ENCODE peak calls at places on chromosomes 16 and 17, in ten cellular contexts. One of them, this sample, is unnamed.

GRCh38 chr16:31120129-31120528 is 2.7 kb downstream of the KAT8 start:
- DNase-seq in mammary epithelial cell: no peak
- DNase-seq in gastrocnemius medialis: no peak
- DNase-seq in heart left ventricle: no peak
- DNase-seq in endothelial cell: no peak
- DNase-seq in mesothelial cell of epicardium: no peak
- DNase-seq in BJ: no peak
- DNase-seq in coronary artery: no peak
- DNase-seq in suprapubic skin: no peak
- DNase-seq in AG09319: no peak
- DNase-seq in this sample: no peak

GRCh38 chr16:73031155-73031866 is 16.6 kb downstream of the ZFHX3 start:
- DNase-seq in mammary epithelial cell: no peak
- DNase-seq in gastrocnemius medialis: no peak
- DNase-seq in heart left ventricle: no peak
- DNase-seq in endothelial cell: no peak
- DNase-seq in mesothelial cell of epicardium: no peak
- DNase-seq in BJ: peak
- DNase-seq in coronary artery: no peak
- DNase-seq in suprapubic skin: no peak
- DNase-seq in AG09319: peak
- DNase-seq in this sample: no peak

GRCh38 chr17:58412910-58413630 is 4.3 kb downstream of the RNF43 start:
- DNase-seq in mammary epithelial cell: peak
- DNase-seq in gastrocnemius medialis: no peak
- DNase-seq in heart left ventricle: no peak
- DNase-seq in endothelial cell: no peak
- DNase-seq in mesothelial cell of epicardium: no peak
- DNase-seq in BJ: no peak
- DNase-seq in coronary artery: no peak
- DNase-seq in suprapubic skin: no peak
- DNase-seq in AG09319: no peak
- DNase-seq in this sample: no peak

GRCh38 chr17:64632193-64632592 is 29.9 kb downstream of the SMURF2 start:
- DNase-seq in mammary epithelial cell: no peak
- DNase-seq in gastrocnemius medialis: no peak
- DNase-seq in heart left ventricle: no peak
- DNase-seq in endothelial cell: no peak
- DNase-seq in mesothelial cell of epicardium: no peak
- DNase-seq in BJ: no peak
- DNase-seq in coronary artery: no peak
- DNase-seq in suprapubic skin: no peak
- DNase-seq in AG09319: no peak
- DNase-seq in this sample: no peak

GRCh38 chr16:733382-734207 is 6.7 kb downstream of the HAGHL start:
- DNase-seq in mammary epithelial cell: no peak
- DNase-seq in gastrocnemius medialis: no peak
- DNase-seq in heart left ventricle: no peak
- DNase-seq in endothelial cell: peak
- DNase-seq in mesothelial cell of epicardium: no peak
- DNase-seq in BJ: no peak
- DNase-seq in coronary artery: no peak
- DNase-seq in suprapubic skin: no peak
- DNase-seq in AG09319: no peak
- DNase-seq in this sample: no peak

GRCh38 chr17:32483451-32484019 is 3.3 kb upstream of the CDK5R1 start:
- DNase-seq in mammary epithelial cell: no peak
- DNase-seq in gastrocnemius medialis: no peak
- DNase-seq in heart left ventricle: peak
- DNase-seq in endothelial cell: peak
- DNase-seq in mesothelial cell of epicardium: peak
- DNase-seq in BJ: no peak
- DNase-seq in coronary artery: peak
- DNase-seq in suprapubic skin: no peak
- DNase-seq in AG09319: peak
- DNase-seq in this sample: peak

GRCh38 chr16:17775061-17775460 is 304.3 kb upstream of the XYLT1 start:
- DNase-seq in mammary epithelial cell: no peak
- DNase-seq in gastrocnemius medialis: no peak
- DNase-seq in heart left ventricle: no peak
- DNase-seq in endothelial cell: no peak
- DNase-seq in mesothelial cell of epicardium: no peak
- DNase-seq in BJ: no peak
- DNase-seq in coronary artery: no peak
- DNase-seq in suprapubic skin: no peak
- DNase-seq in AG09319: no peak
- DNase-seq in this sample: no peak

GRCh38 chr17:76524598-76525512 is 12.7 kb downstream of the CYGB start:
- DNase-seq in mammary epithelial cell: no peak
- DNase-seq in gastrocnemius medialis: no peak
- DNase-seq in heart left ventricle: peak
- DNase-seq in endothelial cell: no peak
- DNase-seq in mesothelial cell of epicardium: no peak
- DNase-seq in BJ: no peak
- DNase-seq in coronary artery: no peak
- DNase-seq in suprapubic skin: no peak
- DNase-seq in AG09319: no peak
- DNase-seq in this sample: no peak

GRCh38 chr17:82494236-82495055 is 25.1 kb upstream of the FOXK2 start:
- DNase-seq in mammary epithelial cell: peak
- DNase-seq in gastrocnemius medialis: peak
- DNase-seq in heart left ventricle: peak
- DNase-seq in endothelial cell: peak
- DNase-seq in mesothelial cell of epicardium: peak
- DNase-seq in BJ: peak
- DNase-seq in coronary artery: peak
- DNase-seq in suprapubic skin: peak
- DNase-seq in AG09319: peak
- DNase-seq in this sample: peak
- TF ChIP-seq CTCF in mammary epithelial cell: peak
- TF ChIP-seq CTCF in gastrocnemius medialis: peak
- TF ChIP-seq CTCF in heart left ventricle: peak
- TF ChIP-seq CTCF in endothelial cell: peak
- TF ChIP-seq CTCF in mesothelial cell of epicardium: peak
- TF ChIP-seq CTCF in BJ: peak
- TF ChIP-seq CTCF in coronary artery: peak
- TF ChIP-seq CTCF in suprapubic skin: peak
- TF ChIP-seq CTCF in AG09319: peak
- TF ChIP-seq CTCF in this sample: peak

GRCh38 chr16:67149276-67150057 is 1.3 kb downstream of the B3GNT9 start:
- DNase-seq in mammary epithelial cell: no peak
- DNase-seq in gastrocnemius medialis: no peak
- DNase-seq in heart left ventricle: no peak
- DNase-seq in endothelial cell: no peak
- DNase-seq in mesothelial cell of epicardium: no peak
- DNase-seq in BJ: no peak
- DNase-seq in coronary artery: peak
- DNase-seq in suprapubic skin: no peak
- DNase-seq in AG09319: no peak
- DNase-seq in this sample: no peak
- TF ChIP-seq CTCF in mammary epithelial cell: no peak
- TF ChIP-seq CTCF in gastrocnemius medialis: no peak
- TF ChIP-seq CTCF in heart left ventricle: no peak
- TF ChIP-seq CTCF in endothelial cell: peak
- TF ChIP-seq CTCF in mesothelial cell of epicardium: peak
- TF ChIP-seq CTCF in BJ: no peak
- TF ChIP-seq CTCF in coronary artery: no peak
- TF ChIP-seq CTCF in suprapubic skin: no peak
- TF ChIP-seq CTCF in AG09319: no peak
- TF ChIP-seq CTCF in this sample: no peak

GRCh38 chr17:65749479-65749878 is 188.0 kb upstream of the AXIN2 start:
- DNase-seq in mammary epithelial cell: peak
- DNase-seq in gastrocnemius medialis: no peak
- DNase-seq in heart left ventricle: no peak
- DNase-seq in endothelial cell: no peak
- DNase-seq in mesothelial cell of epicardium: no peak
- DNase-seq in BJ: no peak
- DNase-seq in coronary artery: no peak
- DNase-seq in suprapubic skin: no peak
- DNase-seq in AG09319: no peak
- DNase-seq in this sample: no peak
- TF ChIP-seq CTCF in mammary epithelial cell: no peak
- TF ChIP-seq CTCF in gastrocnemius medialis: no peak
- TF ChIP-seq CTCF in heart left ventricle: no peak
- TF ChIP-seq CTCF in endothelial cell: no peak
- TF ChIP-seq CTCF in mesothelial cell of epicardium: no peak
- TF ChIP-seq CTCF in BJ: no peak
- TF ChIP-seq CTCF in coronary artery: no peak
- TF ChIP-seq CTCF in suprapubic skin: no peak
- TF ChIP-seq CTCF in AG09319: no peak
- TF ChIP-seq CTCF in this sample: no peak

GRCh38 chr17:57108656-57109392 is 23.8 kb downstream of the AKAP1 start:
- DNase-seq in mammary epithelial cell: no peak
- DNase-seq in gastrocnemius medialis: peak
- DNase-seq in heart left ventricle: no peak
- DNase-seq in endothelial cell: no peak
- DNase-seq in mesothelial cell of epicardium: no peak
- DNase-seq in BJ: no peak
- DNase-seq in coronary artery: no peak
- DNase-seq in suprapubic skin: no peak
- DNase-seq in AG09319: no peak
- DNase-seq in this sample: no peak

GRCh38 chr17:57110579-57111367 is 25.7 kb downstream of the AKAP1 start:
- DNase-seq in mammary epithelial cell: no peak
- DNase-seq in gastrocnemius medialis: no peak
- DNase-seq in heart left ventricle: peak
- DNase-seq in endothelial cell: no peak
- DNase-seq in mesothelial cell of epicardium: no peak
- DNase-seq in BJ: no peak
- DNase-seq in coronary artery: no peak
- DNase-seq in suprapubic skin: no peak
- DNase-seq in AG09319: no peak
- DNase-seq in this sample: no peak

GRCh38 chr17:57110152-57110542 is 25.1 kb downstream of the AKAP1 start:
- DNase-seq in mammary epithelial cell: no peak
- DNase-seq in gastrocnemius medialis: peak
- DNase-seq in heart left ventricle: peak
- DNase-seq in endothelial cell: no peak
- DNase-seq in mesothelial cell of epicardium: no peak
- DNase-seq in BJ: no peak
- DNase-seq in coronary artery: no peak
- DNase-seq in suprapubic skin: no peak
- DNase-seq in AG09319: no peak
- DNase-seq in this sample: no peak

GRCh38 chr17:57111386-57111785 is 26.3 kb downstream of the AKAP1 start:
- DNase-seq in mammary epithelial cell: no peak
- DNase-seq in gastrocnemius medialis: no peak
- DNase-seq in heart left ventricle: no peak
- DNase-seq in endothelial cell: no peak
- DNase-seq in mesothelial cell of epicardium: no peak
- DNase-seq in BJ: no peak
- DNase-seq in coronary artery: no peak
- DNase-seq in suprapubic skin: no peak
- DNase-seq in AG09319: no peak
- DNase-seq in this sample: no peak

GRCh38 chr17:57109393-57110151 is 24.5 kb downstream of the AKAP1 start:
- DNase-seq in mammary epithelial cell: no peak
- DNase-seq in gastrocnemius medialis: peak
- DNase-seq in heart left ventricle: peak
- DNase-seq in endothelial cell: peak
- DNase-seq in mesothelial cell of epicardium: no peak
- DNase-seq in BJ: no peak
- DNase-seq in coronary artery: no peak
- DNase-seq in suprapubic skin: no peak
- DNase-seq in AG09319: no peak
- DNase-seq in this sample: no peak
- TF ChIP-seq CTCF in mammary epithelial cell: peak
- TF ChIP-seq CTCF in gastrocnemius medialis: peak
- TF ChIP-seq CTCF in heart left ventricle: no peak
- TF ChIP-seq CTCF in endothelial cell: peak
- TF ChIP-seq CTCF in mesothelial cell of epicardium: peak
- TF ChIP-seq CTCF in BJ: no peak
- TF ChIP-seq CTCF in coronary artery: no peak
- TF ChIP-seq CTCF in suprapubic skin: peak
- TF ChIP-seq CTCF in AG09319: no peak
- TF ChIP-seq CTCF in this sample: no peak

GRCh38 chr17:45160505-45161287 is 979 bp upstream of the HEXIM2 start:
- DNase-seq in mammary epithelial cell: peak
- DNase-seq in gastrocnemius medialis: peak
- DNase-seq in heart left ventricle: peak
- DNase-seq in endothelial cell: peak
- DNase-seq in mesothelial cell of epicardium: peak
- DNase-seq in BJ: no peak
- DNase-seq in coronary artery: peak
- DNase-seq in suprapubic skin: no peak
- DNase-seq in AG09319: no peak
- DNase-seq in this sample: no peak
- TF ChIP-seq CTCF in mammary epithelial cell: no peak
- TF ChIP-seq CTCF in gastrocnemius medialis: peak
- TF ChIP-seq CTCF in heart left ventricle: no peak
- TF ChIP-seq CTCF in endothelial cell: no peak
- TF ChIP-seq CTCF in mesothelial cell of epicardium: no peak
- TF ChIP-seq CTCF in BJ: peak
- TF ChIP-seq CTCF in coronary artery: no peak
- TF ChIP-seq CTCF in suprapubic skin: no peak
- TF ChIP-seq CTCF in AG09319: peak
- TF ChIP-seq CTCF in this sample: peak

DNA sequence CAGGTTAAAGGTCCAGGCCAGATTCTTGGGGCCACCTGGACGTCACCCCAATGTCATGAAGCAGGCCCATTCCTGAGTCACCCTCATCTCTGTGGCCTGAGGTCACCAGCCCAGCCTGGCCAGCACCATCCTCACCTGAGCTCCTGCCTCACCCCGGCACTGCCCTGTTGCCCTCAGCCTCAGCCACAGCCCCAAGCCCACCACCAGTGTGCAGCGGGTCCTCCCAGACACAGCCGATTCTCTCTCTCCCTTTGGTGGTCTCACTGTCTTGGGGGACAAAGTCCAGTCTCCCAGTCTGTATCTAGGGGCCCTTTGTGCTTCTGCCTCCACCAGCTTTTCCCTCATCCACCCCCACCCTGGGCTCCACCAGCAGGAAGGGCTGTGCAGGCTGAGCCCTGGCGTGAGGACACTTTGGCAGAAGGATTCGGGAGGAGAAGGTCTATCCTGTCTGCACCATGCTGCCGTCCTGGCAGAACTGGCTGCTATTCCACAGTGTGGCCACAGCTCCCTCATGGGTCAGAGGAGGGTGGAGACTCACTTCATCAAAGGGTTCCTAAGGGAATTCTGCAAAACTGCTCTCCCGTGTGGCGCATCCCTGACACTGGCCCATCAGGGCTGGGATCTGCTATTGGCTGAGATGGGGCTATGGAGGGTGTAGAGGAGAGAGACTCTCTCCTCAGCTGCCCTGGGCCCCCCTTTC is 64.3 kb downstream of the PRMT7 start:
- DNase-seq in mammary epithelial cell: no peak
- DNase-seq in gastrocnemius medialis: no peak
- DNase-seq in heart left ventricle: no peak
- DNase-seq in endothelial cell: no peak
- DNase-seq in mesothelial cell of epicardium: no peak
- DNase-seq in BJ: no peak
- DNase-seq in coronary artery: no peak
- DNase-seq in suprapubic skin: no peak
- DNase-seq in AG09319: no peak
- DNase-seq in this sample: no peak
- TF ChIP-seq CTCF in mammary epithelial cell: no peak
- TF ChIP-seq CTCF in gastrocnemius medialis: no peak
- TF ChIP-seq CTCF in heart left ventricle: no peak
- TF ChIP-seq CTCF in endothelial cell: no peak
- TF ChIP-seq CTCF in mesothelial cell of epicardium: no peak
- TF ChIP-seq CTCF in BJ: no peak
- TF ChIP-seq CTCF in coronary artery: no peak
- TF ChIP-seq CTCF in suprapubic skin: no peak
- TF ChIP-seq CTCF in AG09319: no peak
- TF ChIP-seq CTCF in this sample: no peak